ENCODE peak calls at places on chromosomes 2 and 18, in five cellular contexts. H, Q, A, P and R are unnamed samples.

GRCh38 chr18:22556271-22556990 is 138.7 kb upstream of the CTAGE1 start:
- DNase-seq in P (no peak), H (peak; percentile 46), A (no peak), Q (peak; percentile 51), R (no peak)

GRCh38 chr2:189613077-189613636 is 32.6 kb upstream of the SLC40A1 start:
- DNase-seq in Q (no peak), P (peak; percentile 88), A (peak; percentile 97), H (peak; percentile 96), R (no peak)

GRCh38 chr2:11866358-11867335 is 120.2 kb downstream of the LPIN1 start:
- DNase-seq in H (no peak), Q (no peak), A (no peak), P (no peak), R (no peak)

GRCh38 chr2:204561771-204562170 is 16.5 kb downstream of the PARD3B start:
- DNase-seq in H (no peak), P (no peak), A (no peak), Q (no peak), R (no peak)

GRCh38 chr2:52113338-52113737 is 1081.4 kb upstream of the NRXN1 start:
- DNase-seq in A (peak; percentile 40), P (peak; percentile 41), Q (no peak), H (no peak), R (peak; percentile 57)

GRCh38 chr2:9106338-9107167 is 100.1 kb upstream of the ASAP2 start:
- DNase-seq in H (no peak), P (no peak), A (no peak), Q (no peak), R (no peak)

GRCh38 chr18:25168011-25168410 is 184.0 kb downstream of the ZNF521 start:
- DNase-seq in Q (no peak), H (no peak), P (no peak), A (no peak), R (no peak)

GRCh38 chr2:134917958-134918517 is 584 bp upstream of the CCNT2 start:
- DNase-seq in A (no peak), Q (peak; percentile 96), H (no peak), P (no peak), R (peak; percentile 58)

GRCh38 chr18:55880617-55881016 is 292.6 kb upstream of the TCF4 start:
- DNase-seq in A (no peak), Q (no peak), H (no peak), P (no peak), R (no peak)

GRCh38 chr2:74515271-74516069 is 1.2 kb downstream of the TLX2 start:
- DNase-seq in Q (peak; percentile 84), H (no peak), A (no peak), P (no peak), R (no peak)

GRCh38 chr2:99682280-99683060 is 192.7 kb upstream of the REV1 start:
- DNase-seq in P (no peak), A (peak; percentile 61), Q (no peak), H (peak; percentile 36), R (no peak)

GRCh38 chr2:47655563-47655880 is 127.4 kb upstream of the MSH6 start:
- DNase-seq in H (no peak), P (no peak), Q (no peak), A (no peak), R (no peak)

DNA sequence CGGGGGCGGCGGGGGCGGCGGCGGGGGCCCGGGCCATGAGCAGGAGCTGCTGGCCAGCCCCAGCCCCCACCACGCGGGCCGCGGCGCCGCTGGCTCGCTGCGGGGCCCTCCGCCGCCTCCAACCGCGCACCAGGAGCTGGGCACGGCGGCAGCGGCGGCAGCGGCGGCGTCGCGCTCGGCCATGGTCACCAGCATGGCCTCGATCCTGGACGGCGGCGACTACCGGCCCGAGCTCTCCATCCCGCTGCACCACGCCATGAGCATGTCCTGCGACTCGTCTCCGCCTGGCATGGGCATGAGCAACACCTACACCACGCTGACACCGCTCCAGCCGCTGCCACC is 648 bp downstream of the ONECUT2 start:
- DNase-seq in Q (no peak), H (no peak), A (no peak), P (no peak), R (no peak)
- H3K4me3 ChIP-seq in Q (no peak overlapping the region), H (peak overlapping the region; percentile 6), A (no peak overlapping the region), P (no peak overlapping the region), R (peak overlapping the region; percentile 11)

DNA sequence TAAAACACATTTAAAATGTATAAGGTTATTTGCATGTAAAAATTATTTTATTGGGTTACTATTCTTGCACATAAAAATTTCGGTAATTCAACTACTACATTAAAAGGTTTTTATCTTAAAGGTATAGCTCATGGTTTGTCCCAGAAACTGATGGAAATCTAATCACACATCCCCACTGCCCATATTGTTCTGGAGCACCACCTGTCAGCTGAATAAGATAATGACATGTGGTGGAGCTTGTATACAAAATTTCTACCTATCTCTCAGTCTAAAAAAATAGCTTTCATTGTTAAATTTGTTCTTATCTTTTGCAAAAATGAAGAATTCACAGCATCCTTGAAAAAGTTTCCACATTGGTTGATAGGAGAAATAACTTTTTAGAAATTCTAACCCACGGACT is 18.3 kb downstream of the ERBB4 start:
- DNase-seq in H (no peak), Q (no peak), A (no peak), P (peak; percentile 19), R (no peak)
- TF ChIP-seq CTCF in H (no peak), Q (no peak), A (peak; percentile 17), P (peak; percentile 32), R (peak; percentile 65)

GRCh38 chr2:15363142-15363541 is 198.0 kb downstream of the NBAS start:
- DNase-seq in P (peak; percentile 15), Q (no peak), H (peak; percentile 29), A (peak; percentile 64), R (no peak)
- H3K4me3 ChIP-seq in P (no peak overlapping the region), Q (no peak overlapping the region), H (no peak overlapping the region), A (no peak overlapping the region), R (no peak overlapping the region)

GRCh38 chr2:18791172-18791797 is 201.9 kb upstream of the NT5C1B start:
- DNase-seq in H (no peak), P (peak; percentile 51), A (peak; percentile 79), Q (no peak), R (no peak)
- TF ChIP-seq CTCF in H (no peak), P (no peak), A (no peak), Q (no peak), R (no peak)

DNA sequence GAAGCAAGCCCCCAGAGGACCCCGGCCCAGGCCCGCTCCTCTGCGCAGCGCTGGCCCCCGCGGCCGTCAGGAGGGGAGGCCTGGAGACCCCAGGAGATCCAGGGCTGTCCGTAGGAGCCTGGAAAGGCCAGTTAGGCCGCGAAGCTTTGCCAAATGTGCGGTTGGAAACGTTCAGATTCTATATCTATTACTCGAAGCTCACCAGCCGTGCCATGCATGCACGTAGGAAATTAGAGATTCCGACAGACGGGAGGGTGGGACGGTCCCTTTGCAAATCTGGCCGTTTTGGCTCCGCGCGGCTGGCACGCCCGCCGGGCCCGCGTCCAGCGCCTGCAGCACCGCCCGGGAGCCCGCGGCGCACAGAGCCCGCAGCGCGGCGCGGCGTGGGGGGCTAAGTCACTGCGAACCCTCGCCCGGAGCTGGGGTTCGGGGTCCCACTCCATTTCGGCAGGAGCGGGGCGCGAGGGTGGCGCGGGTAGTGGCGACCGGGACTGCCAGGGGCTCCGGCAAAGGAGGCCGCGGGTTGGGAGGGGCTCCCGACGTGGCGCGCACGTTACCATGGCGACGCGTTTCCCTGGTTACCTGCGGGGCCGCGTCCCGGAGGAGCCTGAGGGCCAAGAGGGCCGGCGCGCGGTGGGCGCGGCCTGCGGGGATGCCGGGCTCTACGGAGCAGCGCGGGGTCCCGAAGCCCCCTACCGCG is 488.6 kb upstream of the SMIM21 start:
- DNase-seq in Q (peak; percentile 77), P (no peak), A (no peak), H (peak; percentile 9), R (no peak)
- H3K4me3 ChIP-seq in Q (peak overlapping the region; percentile 19), P (no peak overlapping the region), A (no peak overlapping the region), H (peak overlapping the region; percentile 51), R (peak overlapping the region; percentile 27)